ENCODE peak calls at places on chromosomes 3 and 15, in ten cellular contexts. O is germinal center; Z is stimulated activated effector memory CD8-positive, alpha-beta T cell treated with anti-CD3 and anti-CD28 coated beads, Interleukin-12 subunit alpha, Interleukin-12 subunit beta, amount 100 ng/mL, for 72 hours; H is SJSA1; F is neural progenitor cell; V is activated naive CD4-positive, alpha-beta T cell treated with anti-CD3 and anti-CD28 coated beads, Interleukin-2, amount 10 ng/mL, durations not matched to agents 7 days and 5 days; Q is AG09309; N is GM23248; M is heart left ventricle; W is A172. J is an unnamed sample.

GRCh38 chr15:48625126-48625525 is 20.4 kb downstream of the FBN1 start:
- DNase-seq in Q (no peak), F (no peak), V (no peak), O (no peak), H (no peak), Z (no peak), W (no peak), N (no peak), M (no peak), J (no peak)

GRCh38 chr15:99967841-99968371 is 234.7 kb upstream of the LYSMD4 start:
- DNase-seq in W (peak), O (no peak), H (no peak), F (no peak), V (no peak), Z (no peak), N (no peak), Q (no peak), M (no peak), J (peak)

GRCh38 chr3:149217347-149217746 is 4.3 kb downstream of the CP start:
- DNase-seq in M (no peak), W (no peak), F (no peak), O (no peak), Q (no peak), N (no peak), H (no peak), V (no peak), Z (no peak), J (no peak)

GRCh38 chr3:45994661-45995369 is 809 bp downstream of the FYCO1 start:
- DNase-seq in O (peak), M (no peak), V (peak), H (no peak), Q (no peak), W (no peak), Z (peak), N (peak), F (peak), J (no peak)

GRCh38 chr3:52227117-52227516 is 1.7 kb upstream of the TLR9 start:
- DNase-seq in O (no peak), V (no peak), H (no peak), M (no peak), Q (no peak), W (no peak), N (no peak), Z (no peak), F (no peak), J (no peak)

GRCh38 chr15:91887921-91888373 is 34.4 kb downstream of the SLCO3A1 start:
- DNase-seq in O (no peak), F (no peak), H (no peak), N (peak), V (no peak), Z (no peak), W (no peak), M (no peak), Q (no peak), J (no peak)

GRCh38 chr3:44957986-44958385 is 18.0 kb downstream of the ZDHHC3 start:
- DNase-seq in Z (no peak), Q (no peak), O (no peak), M (no peak), N (no peak), W (no peak), H (no peak), F (no peak), V (no peak), J (no peak)

GRCh38 chr15:79644091-79644490 is 212.0 kb downstream of the MINAR1 start:
- DNase-seq in V (peak), Q (peak), O (no peak), F (no peak), N (peak), M (no peak), H (peak), Z (no peak), W (peak), J (no peak)

GRCh38 chr3:139052802-139053600 is 8.3 kb upstream of the PRR23C start:
- DNase-seq in H (no peak), N (no peak), V (no peak), F (no peak), W (no peak), Z (no peak), O (no peak), Q (no peak), M (no peak), J (no peak)

GRCh38 chr15:62940755-62941361 is 101.7 kb upstream of the TPM1 start:
- DNase-seq in V (no peak), F (no peak), O (no peak), M (peak), Z (peak), Q (peak), W (peak), H (peak), N (peak), J (peak)

GRCh38 chr3:18402140-18402834 is 22.9 kb downstream of the SATB1 start:
- DNase-seq in H (no peak), Q (no peak), M (no peak), N (no peak), F (no peak), W (no peak), O (no peak), V (no peak), Z (no peak), J (no peak)

GRCh38 chr15:26868029-26868685 is 1.3 kb downstream of the GABRA5 start:
- DNase-seq in W (no peak), M (no peak), F (no peak), V (no peak), Q (no peak), H (no peak), N (no peak), Z (no peak), O (no peak), J (no peak)

GRCh38 chr15:71121442-71121841 is 6.2 kb downstream of the THSD4 start:
- DNase-seq in F (peak), V (no peak), N (no peak), O (no peak), W (no peak), Q (no peak), Z (no peak), M (no peak), H (no peak), J (no peak)

GRCh38 chr15:57591822-57592367 is at the start of gene MYZAP:
- DNase-seq in N (peak), H (no peak), Z (no peak), M (peak), Q (no peak), O (peak), F (peak), V (peak), W (no peak), J (peak)

GRCh38 chr15:67967871-67968423 is 86.2 kb upstream of the PIAS1 start:
- DNase-seq in N (peak), V (peak), Z (no peak), Q (no peak), H (peak), O (peak), M (peak), F (peak), W (peak), J (peak)

GRCh38 chr3:58063424-58063823 is 55.2 kb downstream of the FLNB start:
- DNase-seq in Q (no peak), M (no peak), V (no peak), F (no peak), Z (no peak), O (no peak), W (peak), H (no peak), N (peak), J (no peak)

GRCh38 chr3:148815316-148815715 is 12.3 kb upstream of the CPB1 start:
- DNase-seq in W (no peak), V (no peak), M (no peak), Z (no peak), Q (no peak), F (no peak), N (no peak), O (no peak), H (no peak), J (no peak)

GRCh38 chr3:192273611-192274010 is 453.7 kb downstream of the FGF12 start:
- DNase-seq in O (no peak), N (no peak), H (no peak), V (no peak), F (no peak), M (no peak), Q (no peak), Z (no peak), W (no peak), J (no peak)

GRCh38 chr3:138180375-138181029 is 5.8 kb upstream of the DBR1 start:
- DNase-seq in O (peak), Z (no peak), N (peak), M (no peak), F (peak), V (peak), W (peak), Q (no peak), H (no peak), J (no peak)

GRCh38 chr15:91853501-91853967 is at the start of gene SLCO3A1:
- DNase-seq in M (peak), N (peak), F (peak), W (peak), H (no peak), Z (no peak), Q (no peak), O (peak), V (peak), J (peak)

GRCh38 chr3:69542265-69543079 is 156.6 kb upstream of the FRMD4B start:
- DNase-seq in Z (no peak), N (peak), V (no peak), O (no peak), F (peak), H (no peak), Q (no peak), W (no peak), M (peak), J (no peak)

GRCh38 chr3:122397136-122397645 is 13.2 kb downstream of the FAM162A start:
- DNase-seq in Q (no peak), H (no peak), W (no peak), M (no peak), F (no peak), V (no peak), N (no peak), Z (no peak), O (no peak), J (no peak)

GRCh38 chr3:9104121-9104520 is 140.8 kb upstream of the RAD18 start:
- DNase-seq in M (no peak), N (no peak), O (no peak), H (no peak), W (no peak), F (no peak), Z (no peak), V (no peak), Q (no peak), J (no peak)

GRCh38 chr3:107227091-107227490 is 150.1 kb upstream of the CCDC54 start:
- DNase-seq in Q (no peak), F (no peak), N (peak), M (no peak), V (no peak), Z (no peak), W (peak), H (no peak), O (no peak), J (no peak)

GRCh38 chr15:70083946-70084345 is 13.8 kb downstream of the TLE3 start:
- DNase-seq in W (no peak), V (no peak), H (no peak), Q (no peak), N (no peak), M (no peak), F (no peak), Z (no peak), O (peak), J (no peak)

GRCh38 chr3:25604107-25604805 is 60.5 kb downstream of the TOP2B start:
- DNase-seq in Q (peak), N (peak), M (no peak), W (peak), H (no peak), V (no peak), O (no peak), F (no peak), Z (no peak), J (no peak)

GRCh38 chr15:97909291-97909891 is 51.1 kb upstream of the ARRDC4 start:
- DNase-seq in Q (peak), Z (no peak), F (peak), W (peak), V (peak), N (peak), O (peak), M (no peak), H (peak), J (peak)

GRCh38 chr15:100684591-100684990 is 82.2 kb downstream of the ASB7 start:
- DNase-seq in V (no peak), Q (no peak), O (no peak), N (no peak), Z (no peak), W (no peak), H (no peak), M (no peak), F (no peak), J (no peak)

GRCh38 chr3:8481380-8481779 is 20.2 kb upstream of the LMCD1 start:
- DNase-seq in N (peak), H (no peak), V (no peak), M (no peak), W (no peak), Z (no peak), O (no peak), F (no peak), Q (no peak), J (no peak)

GRCh38 chr3:148077318-148077923 is 620.3 kb upstream of the AGTR1 start:
- DNase-seq in V (no peak), F (peak), Z (no peak), N (peak), O (peak), Q (no peak), M (no peak), H (no peak), W (peak), J (no peak)

GRCh38 chr15:33963831-33964664 is 4.2 kb upstream of the CHRM5 start:
- DNase-seq in Z (no peak), W (peak), Q (no peak), M (no peak), O (no peak), V (no peak), F (peak), N (peak), H (no peak), J (no peak)

GRCh38 chr3:132659370-132660055 is at the start of gene ACAD11:
- DNase-seq in Z (peak), N (peak), H (peak), M (peak), W (peak), Q (peak), F (peak), O (peak), V (peak), J (peak)

GRCh38 chr3:129560269-129560787 is 17.4 kb downstream of the H1-8 start:
- DNase-seq in H (peak), V (no peak), N (peak), F (no peak), M (peak), Q (peak), O (no peak), Z (no peak), W (peak), J (no peak)

GRCh38 chr3:8470801-8471200 is 30.8 kb upstream of the LMCD1 start:
- DNase-seq in F (no peak), M (no peak), W (no peak), N (no peak), Z (no peak), O (no peak), V (no peak), Q (no peak), H (no peak), J (no peak)

GRCh38 chr15:67185621-67186225 is 68.7 kb downstream of the AAGAB start:
- DNase-seq in N (peak), Z (no peak), M (no peak), Q (no peak), F (no peak), W (peak), V (no peak), O (no peak), H (no peak), J (peak)

J was measured in cardiac septum.